ENCODE peak calls at places on chromosomes 16 and 17, in ten cellular contexts. Z, X, E, L, M, G, Y, T, A and P are unnamed samples.

GRCh38 chr16:69318177-69318910 is 7.2 kb downstream of the VPS4A start:
- DNase-seq in Z (no peak), X (no peak), E (no peak), L (no peak), M (no peak), G (no peak), Y (no peak), T (no peak), A (no peak), P (no peak)

GRCh38 chr17:58332720-58333395 is 4.3 kb upstream of the TSPOAP1 start:
- DNase-seq in Z (no peak), X (no peak), E (no peak), L (no peak), M (no peak), G (no peak), Y (no peak), T (no peak), A (no peak), P (no peak)

GRCh38 chr17:56653877-56654276 is 60.4 kb downstream of the NOG start:
- DNase-seq in Z (peak; percentile 12), X (peak; percentile 48), E (peak; percentile 32), L (peak; percentile 58), M (no peak), G (peak; percentile 63), Y (no peak), T (peak; percentile 54), A (peak; percentile 6), P (no peak)

GRCh38 chr17:82225368-82226029 is 3.3 kb upstream of the SLC16A3 start:
- DNase-seq in Z (no peak), X (no peak), E (no peak), L (no peak), M (no peak), G (no peak), Y (no peak), T (no peak), A (no peak), P (no peak)

GRCh38 chr16:27482397-27483082 is 67.2 kb downstream of the GTF3C1 start:
- DNase-seq in Z (no peak), X (no peak), E (no peak), L (no peak), M (no peak), G (no peak), Y (no peak), T (no peak), A (no peak), P (no peak)

GRCh38 chr17:38428150-38428642 is at the start of gene ARHGAP23:
- DNase-seq in Z (no peak), X (peak; percentile 11), E (peak; percentile 62), L (peak; percentile 38), M (peak; percentile 78), G (peak; percentile 93), Y (peak; percentile 53), T (peak; percentile 23), A (no peak), P (peak; percentile 77)

GRCh38 chr16:87741700-87742415 is 23.9 kb downstream of the KLHDC4 start:
- DNase-seq in Z (no peak), X (no peak), E (no peak), L (no peak), M (no peak), G (no peak), Y (no peak), T (no peak), A (no peak), P (no peak)

GRCh38 chr17:52209507-52209906 is 51.0 kb upstream of the CA10 start:
- DNase-seq in Z (no peak), X (no peak), E (no peak), L (no peak), M (no peak), G (no peak), Y (no peak), T (no peak), A (no peak), P (no peak)

GRCh38 chr16:12348733-12349704 is 372.5 kb downstream of the SNX29 start:
- DNase-seq in Z (no peak), X (no peak), E (no peak), L (no peak), M (no peak), G (no peak), Y (no peak), T (no peak), A (no peak), P (no peak)

GRCh38 chr16:13864689-13865088 is 55.3 kb upstream of the ERCC4 start:
- DNase-seq in Z (no peak), X (no peak), E (no peak), L (no peak), M (no peak), G (no peak), Y (no peak), T (no peak), A (no peak), P (no peak)

GRCh38 chr17:27597783-27598320 is 33.1 kb upstream of the LGALS9 start:
- DNase-seq in Z (no peak), X (no peak), E (no peak), L (no peak), M (no peak), G (no peak), Y (no peak), T (no peak), A (no peak), P (no peak)

GRCh38 chr17:11598274-11599221 is at the start of gene DNAH9:
- DNase-seq in Z (no peak), X (no peak), E (peak; percentile 49), L (peak; percentile 1), M (peak; percentile 99), G (peak; percentile 55), Y (peak; percentile 91), T (no peak), A (no peak), P (peak; percentile 53)

GRCh38 chr16:27982184-27982583 is 81.3 kb downstream of the GSG1L start:
- DNase-seq in Z (no peak), X (no peak), E (no peak), L (no peak), M (no peak), G (no peak), Y (no peak), T (no peak), A (no peak), P (no peak)

GRCh38 chr17:58760248-58760647 is 4.6 kb downstream of the PPM1E start:
- DNase-seq in Z (no peak), X (no peak), E (no peak), L (no peak), M (no peak), G (no peak), Y (no peak), T (no peak), A (no peak), P (no peak)

GRCh38 chr16:11742536-11743307 is at the start of gene TXNDC11:
- DNase-seq in Z (peak; percentile 98), X (peak; percentile 98), E (peak; percentile 99), L (peak; percentile 99), M (peak; percentile 100), G (peak; percentile 100), Y (peak; percentile 99), T (peak; percentile 99), A (peak; percentile 99), P (peak; percentile 99)

GRCh38 chr16:54657058-54657708 is 273.5 kb upstream of the IRX5 start:
- DNase-seq in Z (no peak), X (no peak), E (peak; percentile 69), L (no peak), M (peak; percentile 21), G (peak; percentile 24), Y (no peak), T (no peak), A (no peak), P (no peak)

GRCh38 chr16:73019456-73020362 is 28.2 kb downstream of the ZFHX3 start:
- DNase-seq in Z (no peak), X (no peak), E (peak; percentile 91), L (no peak), M (peak; percentile 43), G (no peak), Y (no peak), T (no peak), A (no peak), P (no peak)

GRCh38 chr16:50879873-50880695 is 138.2 kb downstream of the CYLD start:
- DNase-seq in Z (no peak), X (no peak), E (no peak), L (no peak), M (no peak), G (no peak), Y (no peak), T (no peak), A (no peak), P (no peak)

GRCh38 chr17:73760186-73760758 is 116.0 kb upstream of the SDK2 start:
- DNase-seq in Z (no peak), X (no peak), E (no peak), L (no peak), M (no peak), G (no peak), Y (no peak), T (no peak), A (no peak), P (no peak)

GRCh38 chr17:78820841-78821240 is 19.8 kb downstream of the USP36 start:
- DNase-seq in Z (no peak), X (no peak), E (no peak), L (no peak), M (no peak), G (no peak), Y (no peak), T (no peak), A (no peak), P (no peak)

GRCh38 chr16:21277927-21278706 is at the start of gene CRYM:
- DNase-seq in Z (no peak), X (no peak), E (peak; percentile 31), L (peak; percentile 32), M (peak; percentile 64), G (peak; percentile 87), Y (peak; percentile 59), T (peak; percentile 9), A (no peak), P (peak; percentile 88)

GRCh38 chr17:45311406-45311761 is 5.4 kb downstream of the MAP3K14 start:
- DNase-seq in Z (no peak), X (no peak), E (no peak), L (no peak), M (no peak), G (no peak), Y (no peak), T (no peak), A (no peak), P (no peak)

GRCh38 chr16:19700319-19700781 is 17.7 kb downstream of the KNOP1 start:
- DNase-seq in Z (no peak), X (no peak), E (peak; percentile 69), L (no peak), M (no peak), G (peak; percentile 49), Y (no peak), T (no peak), A (no peak), P (no peak)

GRCh38 chr17:72719582-72720493 is 372.6 kb downstream of the SLC39A11 start:
- DNase-seq in Z (peak; percentile 9), X (peak; percentile 19), E (no peak), L (peak; percentile 30), M (no peak), G (no peak), Y (peak; percentile 8), T (no peak), A (no peak), P (no peak)

GRCh38 chr17:48504953-48505352 is 25.9 kb downstream of the HOXB1 start:
- DNase-seq in Z (no peak), X (no peak), E (no peak), L (no peak), M (no peak), G (no peak), Y (no peak), T (no peak), A (no peak), P (no peak)

GRCh38 chr16:84540194-84540593 is 35.7 kb upstream of the MEAK7 start:
- DNase-seq in Z (no peak), X (no peak), E (no peak), L (no peak), M (no peak), G (no peak), Y (no peak), T (no peak), A (no peak), P (no peak)

GRCh38 chr16:23174622-23175021 is 7.9 kb upstream of the SCNN1G start:
- DNase-seq in Z (no peak), X (no peak), E (peak; percentile 27), L (no peak), M (no peak), G (peak; percentile 24), Y (no peak), T (no peak), A (no peak), P (no peak)

GRCh38 chr16:88639231-88640038 is 1.1 kb downstream of the IL17C start:
- DNase-seq in Z (no peak), X (no peak), E (no peak), L (no peak), M (no peak), G (peak; percentile 72), Y (no peak), T (no peak), A (no peak), P (no peak)